ENCODE peak calls at places on chromosomes 3 and 15, in four cellular contexts. M is lower lobe of right lung, R is Panc1, S is upper lobe of right lung. T is an unnamed sample.

GRCh38 chr3:102059145-102059943 is 210.0 kb downstream of the NFKBIZ start:
- DNase-seq in M (no peak), R (no peak), S (no peak), T (no peak)

GRCh38 chr3:65955792-65956477 is 82.8 kb downstream of the MAGI1 start:
- DNase-seq in M (no peak), R (no peak), S (no peak), T (no peak)

GRCh38 chr15:66359740-66360139 is 3.3 kb upstream of the TIPIN start:
- DNase-seq in M (no peak), R (no peak), S (no peak), T (no peak)

GRCh38 chr15:98682992-98683701 is 34.8 kb downstream of the IGF1R start:
- DNase-seq in M (no peak), R (no peak), S (no peak), T (no peak)

GRCh38 chr15:38053786-38054185 is 119.3 kb downstream of the TMCO5A start:
- DNase-seq in M (no peak), R (no peak), S (no peak), T (no peak)

GRCh38 chr3:41200669-41201021 is 1.3 kb downstream of the CTNNB1 start:
- DNase-seq in M (no peak), R (no peak), S (no peak), T (no peak)

GRCh38 chr3:136621628-136622027 is 130.6 kb downstream of the STAG1 start:
- DNase-seq in M (no peak), R (no peak), S (no peak), T (no peak)

GRCh38 chr3:46477756-46478155 is 13.1 kb upstream of the LTF start:
- DNase-seq in M (no peak), R (no peak), S (no peak), T (peak)

GRCh38 chr3:29695905-29696238 is 415.0 kb downstream of the RBMS3 start:
- DNase-seq in M (no peak), R (no peak), S (no peak), T (no peak)

GRCh38 chr15:27671794-27672438 is 427.2 kb downstream of the OCA2 start:
- DNase-seq in M (no peak), R (no peak), S (no peak), T (no peak)

GRCh38 chr3:188573929-188574317 is 420.0 kb downstream of the LPP start:
- DNase-seq in M (no peak), R (no peak), S (no peak), T (no peak)

GRCh38 chr3:46695177-46695961 is 1.9 kb upstream of the ALS2CL start:
- DNase-seq in M (peak), R (no peak), S (peak), T (no peak)

GRCh38 chr3:134388748-134389485 is 14.7 kb upstream of the AMOTL2 start:
- DNase-seq in M (no peak), R (no peak), S (no peak), T (no peak)

GRCh38 chr3:45442679-45443214 is 54.4 kb downstream of the LARS2 start:
- DNase-seq in M (no peak), R (no peak), S (no peak), T (no peak)

GRCh38 chr3:107987036-107987557 is 103.7 kb downstream of the CD47 start:
- DNase-seq in M (peak), R (peak), S (no peak), T (peak)

GRCh38 chr3:169146112-169146665 is 517.3 kb downstream of the MECOM start:
- DNase-seq in M (peak), R (no peak), S (peak), T (peak)

GRCh38 chr15:84833447-84833846 is 16.3 kb downstream of the ALPK3 start:
- DNase-seq in M (no peak), R (no peak), S (no peak), T (no peak)

GRCh38 chr15:84834969-84835368 is 17.8 kb downstream of the ALPK3 start:
- DNase-seq in M (no peak), R (no peak), S (no peak), T (no peak)

GRCh38 chr15:84834227-84834955 is 17.2 kb downstream of the ALPK3 start:
- DNase-seq in M (no peak), R (no peak), S (no peak), T (no peak)

GRCh38 chr15:84836859-84837258 is 19.7 kb downstream of the ALPK3 start:
- DNase-seq in M (no peak), R (no peak), S (no peak), T (no peak)

DNA sequence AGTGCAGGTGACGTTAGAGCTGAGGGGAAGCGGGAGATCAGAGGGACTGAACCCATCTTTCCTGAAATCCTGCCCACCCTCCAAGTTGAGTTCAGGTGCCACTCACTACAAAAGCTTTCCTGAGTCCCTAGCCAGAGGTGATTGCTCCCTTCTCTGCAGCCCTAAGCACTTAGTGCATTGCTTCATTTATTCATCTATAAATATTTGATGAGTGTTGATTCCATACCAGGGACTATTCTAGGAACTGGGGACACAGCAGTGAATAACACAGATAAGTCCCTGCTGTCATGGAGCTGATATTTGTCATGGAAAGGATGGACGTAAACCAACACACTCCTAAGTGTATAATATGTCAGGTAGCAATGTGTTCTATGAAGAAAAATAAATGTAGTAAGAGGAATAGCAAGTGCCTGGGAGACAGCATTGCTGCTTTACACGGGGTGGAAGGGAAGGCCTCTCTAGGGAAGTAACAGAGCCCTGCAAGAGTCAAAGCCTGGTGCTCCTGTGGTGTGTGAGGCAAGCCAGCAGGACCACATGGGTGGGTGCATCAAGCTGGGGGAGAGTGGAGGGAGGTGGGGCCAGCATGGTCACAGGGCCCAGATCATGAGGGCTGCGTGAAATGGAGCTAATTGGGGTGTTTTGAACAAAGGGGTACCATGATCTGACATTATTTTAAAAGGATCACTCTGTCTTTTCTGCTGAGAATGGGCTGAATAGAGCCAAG is 18.7 kb downstream of the ALPK3 start:
- DNase-seq in M (no peak), R (no peak), S (no peak), T (no peak)
- H3K4me3 ChIP-seq in M (no peak), R (no peak), S (no peak), T (no peak)

GRCh38 chr3:143822374-143822773 is 25.9 kb downstream of the SLC9A9 start:
- DNase-seq in M (no peak), R (no peak), S (no peak), T (no peak)
- H3K27ac ChIP-seq in M (peak), R (no peak), S (no peak), T (no peak)

DNA sequence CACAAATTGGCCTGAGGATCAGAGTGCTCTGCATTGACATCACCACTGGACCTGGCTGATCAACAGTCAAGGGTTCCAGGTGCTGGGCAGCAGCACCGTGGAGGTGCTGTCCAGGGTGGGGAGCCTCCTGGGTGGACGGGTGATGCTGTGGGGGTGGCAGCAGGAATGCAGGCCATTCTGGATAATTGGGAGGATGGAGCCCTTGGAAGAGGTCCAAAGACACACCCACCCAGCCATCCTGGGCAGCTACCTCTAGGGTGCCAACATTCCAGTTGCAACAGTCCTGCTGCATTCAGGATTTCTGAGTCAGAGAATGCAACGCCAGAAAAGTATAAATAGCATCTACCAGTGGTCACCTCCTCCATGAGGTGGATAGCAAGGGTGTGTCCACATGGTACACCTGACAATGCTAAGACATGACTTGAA is 26.8 kb downstream of the STARD5 start:
- DNase-seq in M (no peak), R (no peak), S (no peak), T (no peak)
- H3K4me3 ChIP-seq in M (peak), R (no peak), S (peak), T (peak)

GRCh38 chr15:80706161-80706560 is 11.1 kb downstream of the ABHD17C start:
- DNase-seq in M (no peak), R (no peak), S (no peak), T (no peak)

GRCh38 chr15:80699981-80700380 is 4.9 kb downstream of the ABHD17C start:
- DNase-seq in M (no peak), R (no peak), S (no peak), T (no peak)

GRCh38 chr15:80698636-80699035 is 3.5 kb downstream of the ABHD17C start:
- DNase-seq in M (no peak), R (no peak), S (no peak), T (no peak)

GRCh38 chr15:80701676-80702311 is 6.7 kb downstream of the ABHD17C start:
- DNase-seq in M (no peak), R (no peak), S (no peak), T (no peak)

DNA sequence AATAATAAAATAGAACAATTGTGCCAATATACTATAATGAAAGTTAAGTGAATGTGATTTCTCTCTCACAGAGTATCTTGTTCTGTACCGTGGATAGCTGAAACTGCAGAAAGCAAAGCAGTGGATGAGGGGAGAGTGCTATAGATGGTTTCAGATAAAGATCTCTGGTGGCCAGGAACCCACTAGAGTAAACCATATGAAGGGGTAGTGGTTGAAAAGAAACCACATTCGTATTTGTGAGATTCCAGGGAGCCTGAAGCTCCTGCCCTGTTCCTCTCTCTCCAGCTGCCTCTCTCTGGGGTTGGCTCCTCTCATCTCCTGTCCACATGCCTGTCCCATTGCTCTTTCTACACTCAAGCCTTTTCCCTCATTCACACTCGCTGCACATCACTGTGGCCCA is 8.9 kb downstream of the ABHD17C start:
- DNase-seq in M (no peak), R (no peak), S (no peak), T (no peak)
- H3K27ac ChIP-seq in M (no peak), R (no peak), S (no peak), T (peak)

GRCh38 chr3:51500632-51501131 is 867 bp upstream of the DCAF1 start:
- DNase-seq in M (peak), R (no peak), S (no peak), T (no peak)
- H3K4me3 ChIP-seq in M (peak), R (peak), S (peak), T (peak)

GRCh38 chr3:123733341-123733740 is 148.5 kb upstream of the HACD2 start:
- DNase-seq in M (no peak), R (no peak), S (no peak), T (no peak)
- H3K27ac ChIP-seq in M (no peak), R (no peak), S (no peak), T (no peak)

GRCh38 chr15:57018151-57018550 is 99.7 kb downstream of the TCF12 start:
- DNase-seq in M (no peak), R (no peak), S (no peak), T (no peak)
- H3K4me3 ChIP-seq in M (no peak), R (no peak), S (no peak), T (no peak)